ENCODE peak calls at places on chromosomes 13 and 19, in seven cellular contexts. One of them, this sample, is unnamed. For H3K9me3, the result is how much of the 10 kb centered on the place peaks cover.

GRCh38 chr19:42422576-42423461 is 4.4 kb downstream of the LIPE start:
- DNase-seq in tibial artery: no peak
- DNase-seq in colonic mucosa: peak
- DNase-seq in HCT116: no peak
- DNase-seq in upper lobe of right lung: peak
- DNase-seq in uterus: no peak
- DNase-seq in psoas muscle: peak
- DNase-seq in this sample: peak

GRCh38 chr13:40179421-40179820 is 487.0 kb downstream of the FOXO1 start:
- DNase-seq in tibial artery: no peak
- DNase-seq in uterus: no peak
- DNase-seq in colonic mucosa: no peak
- DNase-seq in HCT116: no peak
- DNase-seq in upper lobe of right lung: no peak
- DNase-seq in psoas muscle: no peak
- DNase-seq in this sample: no peak

GRCh38 chr13:49859568-49859967 is 67.1 kb upstream of the KPNA3 start:
- DNase-seq in HCT116: peak
- DNase-seq in tibial artery: no peak
- DNase-seq in upper lobe of right lung: no peak
- DNase-seq in psoas muscle: no peak
- DNase-seq in uterus: no peak
- DNase-seq in colonic mucosa: no peak
- DNase-seq in this sample: no peak

GRCh38 chr19:47330466-47330869 is 1.5 kb upstream of the C5AR2 start:
- DNase-seq in HCT116: no peak
- DNase-seq in tibial artery: no peak
- DNase-seq in psoas muscle: no peak
- DNase-seq in uterus: no peak
- DNase-seq in upper lobe of right lung: no peak
- DNase-seq in colonic mucosa: no peak
- DNase-seq in this sample: no peak

GRCh38 chr13:58059624-58060023 is 428.1 kb downstream of the PCDH17 start:
- DNase-seq in psoas muscle: no peak
- DNase-seq in uterus: no peak
- DNase-seq in upper lobe of right lung: no peak
- DNase-seq in tibial artery: no peak
- DNase-seq in colonic mucosa: no peak
- DNase-seq in HCT116: no peak
- DNase-seq in this sample: no peak

GRCh38 chr19:29927944-29928669 is 13.9 kb upstream of the URI1 start:
- DNase-seq in psoas muscle: no peak
- DNase-seq in colonic mucosa: no peak
- DNase-seq in tibial artery: no peak
- DNase-seq in uterus: no peak
- DNase-seq in upper lobe of right lung: no peak
- DNase-seq in HCT116: no peak
- DNase-seq in this sample: no peak

GRCh38 chr13:58592052-58592451 is 960.5 kb downstream of the PCDH17 start:
- DNase-seq in uterus: no peak
- DNase-seq in colonic mucosa: no peak
- DNase-seq in tibial artery: no peak
- DNase-seq in HCT116: no peak
- DNase-seq in upper lobe of right lung: no peak
- DNase-seq in psoas muscle: no peak
- DNase-seq in this sample: no peak

GRCh38 chr13:46160474-46161066 is 21.4 kb downstream of the LCP1 start:
- DNase-seq in psoas muscle: no peak
- DNase-seq in tibial artery: no peak
- DNase-seq in colonic mucosa: no peak
- DNase-seq in HCT116: peak
- DNase-seq in uterus: no peak
- DNase-seq in upper lobe of right lung: no peak
- DNase-seq in this sample: peak

GRCh38 chr19:42985588-42985987 is 40.7 kb downstream of the PSG11 start:
- DNase-seq in tibial artery: no peak
- DNase-seq in uterus: no peak
- DNase-seq in upper lobe of right lung: no peak
- DNase-seq in psoas muscle: no peak
- DNase-seq in HCT116: no peak
- DNase-seq in colonic mucosa: no peak
- DNase-seq in this sample: no peak

GRCh38 chr13:99322297-99323103 is 15.3 kb upstream of the GPR183 start:
- DNase-seq in upper lobe of right lung: no peak
- DNase-seq in colonic mucosa: no peak
- DNase-seq in HCT116: no peak
- DNase-seq in tibial artery: no peak
- DNase-seq in uterus: no peak
- DNase-seq in psoas muscle: no peak
- DNase-seq in this sample: peak

GRCh38 chr19:55173186-55173716 is 6.8 kb upstream of the DNAAF3 start:
- DNase-seq in tibial artery: no peak
- DNase-seq in psoas muscle: no peak
- DNase-seq in upper lobe of right lung: no peak
- DNase-seq in colonic mucosa: no peak
- DNase-seq in uterus: no peak
- DNase-seq in HCT116: no peak
- DNase-seq in this sample: no peak

GRCh38 chr19:5492813-5493409 is 37.7 kb downstream of the ZNRF4 start:
- DNase-seq in HCT116: no peak
- DNase-seq in uterus: no peak
- DNase-seq in psoas muscle: no peak
- DNase-seq in upper lobe of right lung: no peak
- DNase-seq in colonic mucosa: no peak
- DNase-seq in tibial artery: no peak
- DNase-seq in this sample: no peak

GRCh38 chr13:76974618-76974975 is 17.3 kb upstream of the CLN5 start:
- DNase-seq in HCT116: no peak
- DNase-seq in colonic mucosa: no peak
- DNase-seq in upper lobe of right lung: no peak
- DNase-seq in psoas muscle: no peak
- DNase-seq in tibial artery: no peak
- DNase-seq in uterus: no peak
- DNase-seq in this sample: no peak

GRCh38 chr13:102190930-102191329 is 210.9 kb downstream of the FGF14 start:
- DNase-seq in uterus: no peak
- DNase-seq in upper lobe of right lung: no peak
- DNase-seq in tibial artery: no peak
- DNase-seq in HCT116: no peak
- DNase-seq in colonic mucosa: no peak
- DNase-seq in psoas muscle: no peak
- DNase-seq in this sample: no peak

GRCh38 chr13:66405908-66406802 is 824.0 kb downstream of the PCDH9 start:
- DNase-seq in upper lobe of right lung: no peak
- DNase-seq in psoas muscle: no peak
- DNase-seq in colonic mucosa: no peak
- DNase-seq in HCT116: no peak
- DNase-seq in tibial artery: no peak
- DNase-seq in uterus: no peak
- DNase-seq in this sample: no peak

GRCh38 chr19:39546599-39546998 is 6.6 kb upstream of the EID2 start:
- DNase-seq in colonic mucosa: no peak
- DNase-seq in upper lobe of right lung: no peak
- DNase-seq in psoas muscle: no peak
- DNase-seq in tibial artery: no peak
- DNase-seq in HCT116: no peak
- DNase-seq in uterus: no peak
- DNase-seq in this sample: no peak

GRCh38 chr13:97629601-97630272 is 195.8 kb downstream of the RAP2A start:
- DNase-seq in psoas muscle: no peak
- DNase-seq in tibial artery: no peak
- DNase-seq in HCT116: no peak
- DNase-seq in colonic mucosa: no peak
- DNase-seq in upper lobe of right lung: peak
- DNase-seq in uterus: no peak
- DNase-seq in this sample: no peak

GRCh38 chr13:34347784-34348573 is 530.0 kb downstream of the RFC3 start:
- DNase-seq in psoas muscle: no peak
- DNase-seq in tibial artery: no peak
- DNase-seq in uterus: no peak
- DNase-seq in colonic mucosa: no peak
- DNase-seq in upper lobe of right lung: no peak
- DNase-seq in HCT116: no peak
- DNase-seq in this sample: no peak

GRCh38 chr13:67574320-67575233 is 344.4 kb upstream of the PCDH9 start:
- DNase-seq in uterus: no peak
- DNase-seq in colonic mucosa: no peak
- DNase-seq in tibial artery: no peak
- DNase-seq in upper lobe of right lung: no peak
- DNase-seq in psoas muscle: no peak
- DNase-seq in HCT116: no peak
- DNase-seq in this sample: no peak

GRCh38 chr19:1634242-1634937 is 18.0 kb downstream of the TCF3 start:
- DNase-seq in psoas muscle: no peak
- DNase-seq in colonic mucosa: no peak
- DNase-seq in uterus: no peak
- DNase-seq in tibial artery: no peak
- DNase-seq in upper lobe of right lung: no peak
- DNase-seq in HCT116: no peak
- DNase-seq in this sample: no peak

GRCh38 chr13:46761866-46762265 is 35.1 kb downstream of the ESD start:
- DNase-seq in tibial artery: no peak
- DNase-seq in uterus: no peak
- DNase-seq in colonic mucosa: peak
- DNase-seq in HCT116: no peak
- DNase-seq in psoas muscle: no peak
- DNase-seq in upper lobe of right lung: no peak
- DNase-seq in this sample: no peak

GRCh38 chr19:34368338-34368737 is 3.3 kb downstream of the GPI start:
- DNase-seq in psoas muscle: no peak
- DNase-seq in uterus: no peak
- DNase-seq in colonic mucosa: no peak
- DNase-seq in tibial artery: no peak
- DNase-seq in upper lobe of right lung: no peak
- DNase-seq in HCT116: no peak
- DNase-seq in this sample: no peak
- H3K27ac ChIP-seq in psoas muscle: peak
- H3K27ac ChIP-seq in uterus: no peak
- H3K27ac ChIP-seq in colonic mucosa: no peak
- H3K27ac ChIP-seq in tibial artery: no peak
- H3K27ac ChIP-seq in upper lobe of right lung: no peak
- H3K27ac ChIP-seq in HCT116: no peak
- H3K27ac ChIP-seq in this sample: no peak

GRCh38 chr19:11982526-11982925 is 17.7 kb downstream of the ZNF763 start:
- DNase-seq in uterus: no peak
- DNase-seq in colonic mucosa: no peak
- DNase-seq in upper lobe of right lung: no peak
- DNase-seq in HCT116: no peak
- DNase-seq in tibial artery: no peak
- DNase-seq in psoas muscle: no peak
- DNase-seq in this sample: no peak

GRCh38 chr19:11973020-11973810 is 8.4 kb downstream of the ZNF763 start:
- DNase-seq in colonic mucosa: no peak
- DNase-seq in upper lobe of right lung: no peak
- DNase-seq in psoas muscle: no peak
- DNase-seq in uterus: no peak
- DNase-seq in HCT116: no peak
- DNase-seq in tibial artery: no peak
- DNase-seq in this sample: no peak

GRCh38 chr19:11979527-11979926 is 14.7 kb downstream of the ZNF763 start:
- DNase-seq in colonic mucosa: no peak
- DNase-seq in HCT116: no peak
- DNase-seq in upper lobe of right lung: no peak
- DNase-seq in tibial artery: no peak
- DNase-seq in uterus: no peak
- DNase-seq in psoas muscle: no peak
- DNase-seq in this sample: no peak

DNA sequence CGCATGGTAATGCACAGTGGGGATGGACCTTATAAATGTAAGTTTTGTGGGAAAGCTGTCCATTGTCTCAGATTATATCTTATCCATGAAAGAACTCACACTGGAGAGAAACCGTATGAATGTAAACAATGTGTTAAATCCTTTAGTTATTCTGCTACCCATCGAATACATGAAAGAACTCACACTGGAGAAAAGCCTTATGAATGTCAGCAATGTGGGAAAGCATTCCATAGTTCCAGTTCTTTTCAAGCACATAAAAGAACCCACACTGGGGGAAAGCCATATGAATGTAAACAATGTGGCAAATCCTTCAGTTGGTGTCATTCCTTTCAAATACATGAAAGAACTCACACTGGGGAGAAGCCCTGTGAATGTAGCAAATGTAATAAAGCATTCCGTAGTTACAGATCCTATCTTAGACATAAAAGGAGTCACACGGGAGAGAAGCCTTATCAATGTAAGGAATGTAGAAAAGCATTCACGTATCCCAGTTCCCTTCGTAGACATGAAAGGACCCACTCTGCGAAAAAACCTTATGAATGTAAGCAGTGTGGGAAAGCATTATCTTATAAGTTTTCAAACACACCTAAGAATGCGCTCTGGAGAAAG is 13.8 kb downstream of the ZNF763 start:
- DNase-seq in psoas muscle: no peak
- DNase-seq in tibial artery: no peak
- DNase-seq in HCT116: no peak
- DNase-seq in colonic mucosa: no peak
- DNase-seq in uterus: no peak
- DNase-seq in upper lobe of right lung: no peak
- DNase-seq in this sample: no peak
- H3K9me3 ChIP-seq in psoas muscle: half or more
- H3K9me3 ChIP-seq in tibial artery: half or more
- H3K9me3 ChIP-seq in HCT116: under half
- H3K9me3 ChIP-seq in colonic mucosa: under half
- H3K9me3 ChIP-seq in uterus: half or more
- H3K9me3 ChIP-seq in upper lobe of right lung: under half
- H3K9me3 ChIP-seq in this sample: half or more

GRCh38 chr19:44698492-44699201 is at the start of gene CEACAM16:
- DNase-seq in HCT116: no peak
- DNase-seq in colonic mucosa: no peak
- DNase-seq in upper lobe of right lung: no peak
- DNase-seq in tibial artery: no peak
- DNase-seq in psoas muscle: no peak
- DNase-seq in uterus: no peak
- DNase-seq in this sample: no peak
- TF ChIP-seq CTCF in HCT116: no peak
- TF ChIP-seq CTCF in colonic mucosa: no peak
- TF ChIP-seq CTCF in upper lobe of right lung: no peak
- TF ChIP-seq CTCF in tibial artery: no peak
- TF ChIP-seq CTCF in psoas muscle: no peak
- TF ChIP-seq CTCF in uterus: no peak
- TF ChIP-seq CTCF in this sample: no peak

DNA sequence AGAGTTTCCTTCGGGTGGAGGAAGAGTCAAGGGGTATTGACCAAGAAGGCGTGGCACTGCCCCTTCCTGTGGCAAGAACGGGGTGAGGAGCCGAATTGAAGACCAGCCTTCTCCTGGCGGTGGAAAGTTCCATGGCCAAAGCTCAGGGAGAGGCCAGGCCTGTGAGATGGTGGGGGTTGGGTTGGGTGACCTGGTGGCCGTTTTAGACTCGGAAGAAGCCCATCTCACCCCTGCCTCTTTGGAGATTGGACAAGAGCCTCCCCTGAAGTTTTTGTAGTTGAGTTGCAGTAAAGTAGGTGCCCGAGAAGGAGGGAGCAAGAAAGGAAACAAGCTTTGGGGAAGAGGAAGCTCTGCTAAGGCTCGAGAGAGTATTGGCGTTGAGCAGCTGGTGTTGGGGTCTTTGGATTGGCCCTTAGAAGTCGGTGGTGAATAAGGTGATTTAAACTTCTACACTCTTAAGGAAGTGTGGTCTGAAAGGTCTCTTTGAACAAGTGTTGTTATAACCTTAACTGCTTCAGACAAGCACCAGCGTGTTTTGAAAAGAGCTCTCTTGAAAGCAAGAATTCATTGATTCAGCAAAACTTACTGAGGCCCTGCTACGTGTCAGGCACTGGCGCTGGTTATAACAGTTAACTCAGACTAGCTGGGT is 964 bp downstream of the SPINT2 start:
- DNase-seq in psoas muscle: no peak
- DNase-seq in tibial artery: no peak
- DNase-seq in colonic mucosa: peak
- DNase-seq in HCT116: no peak
- DNase-seq in uterus: no peak
- DNase-seq in upper lobe of right lung: peak
- DNase-seq in this sample: no peak
- H3K27ac ChIP-seq in psoas muscle: no peak
- H3K27ac ChIP-seq in tibial artery: peak
- H3K27ac ChIP-seq in colonic mucosa: peak
- H3K27ac ChIP-seq in HCT116: peak
- H3K27ac ChIP-seq in uterus: no peak
- H3K27ac ChIP-seq in upper lobe of right lung: peak
- H3K27ac ChIP-seq in this sample: peak

This sample was measured in CD4-positive, alpha-beta T cell.